ENCODE peak calls at places on chromosomes 5 and 9, in seven cellular contexts. F is A549; C is nephron progenitor cell; E is iPS-NIHi11; R is glutamatergic neuron; A is aorta; Z is activated effector memory CD4-positive, alpha-beta T cell treated with Interleukin-2 at 50 U/mL for 16 hours. Y is an unnamed sample.
A peak's percentile ranks its signal among the peaks of the same experiment; 100 is the strongest.

GRCh38 chr9:93697352-93698139 is 121.2 kb downstream of the PHF2 start:
- DNase-seq in F (no peak), Z (no peak), R (no peak), A (peak; percentile 15), C (no peak), E (no peak), Y (no peak)

GRCh38 chr5:23506329-23507236 is 826 bp upstream of the PRDM9 start:
- DNase-seq in A (no peak), C (peak; percentile 18), Z (no peak), E (peak; percentile 29), F (peak; percentile 14), R (peak; percentile 37), Y (no peak)

GRCh38 chr5:102223542-102224444 is 72.3 kb downstream of the SLCO4C1 start:
- DNase-seq in R (no peak), C (peak; percentile 16), Z (no peak), F (no peak), A (no peak), E (peak; percentile 14), Y (no peak)

GRCh38 chr5:7668161-7668560 is 182.8 kb downstream of the CFAP90 start:
- DNase-seq in Z (no peak), R (no peak), C (no peak), F (no peak), A (no peak), E (no peak), Y (no peak)

GRCh38 chr5:135217669-135218485 is 181.2 kb downstream of the MACROH2A1 start:
- DNase-seq in F (peak; percentile 18), Z (no peak), C (peak; percentile 32), E (peak; percentile 72), R (no peak), A (peak; percentile 27), Y (no peak)

GRCh38 chr5:1008451-1009358 is at the start of gene NKD2:
- DNase-seq in E (peak; percentile 95), C (peak; percentile 82), R (peak; percentile 79), A (peak; percentile 46), Z (no peak), F (peak; percentile 75), Y (peak; percentile 31)

GRCh38 chr5:113067635-113068344 is 91.2 kb downstream of the DCP2 start:
- DNase-seq in E (no peak), R (no peak), Z (no peak), A (no peak), C (no peak), F (no peak), Y (no peak)

GRCh38 chr5:132203464-132203818 is 24.2 kb downstream of the P4HA2 start:
- DNase-seq in A (no peak), R (no peak), F (no peak), C (no peak), Z (no peak), E (no peak), Y (no peak)

Y was measured in stomach.